ENCODE peak calls at places on chromosomes 4 and X, in eight cellular contexts. N, Z, Y, Q, R, V, F and O are unnamed samples. For H3K27me3, the result is how much of the 10 kb centered on the place peaks cover.

GRCh38 chr4:158033416-158033863 is 139.4 kb downstream of the GASK1B start:
- DNase-seq in N (no peak), Z (no peak), Y (no peak), Q (no peak), R (no peak), V (no peak), F (no peak), O (peak)

GRCh38 chr4:122788935-122789334 is 37.7 kb upstream of the FGF2 start:
- DNase-seq in N (no peak), Z (peak), Y (no peak), Q (no peak), R (no peak), V (no peak), F (no peak), O (no peak)

GRCh38 chr4:54318904-54319303 is 89.8 kb downstream of the PDGFRA start:
- DNase-seq in N (no peak), Z (peak), Y (peak), Q (no peak), R (no peak), V (no peak), F (peak), O (peak)

GRCh38 chrX:11484290-11484689 is 181.4 kb downstream of the ARHGAP6 start:
- DNase-seq in N (no peak), Z (no peak), Y (no peak), Q (no peak), R (no peak), V (no peak), F (no peak), O (no peak)

GRCh38 chrX:23631136-23631535 is 36.2 kb upstream of the PRDX4 start:
- DNase-seq in N (no peak), Z (no peak), Y (no peak), Q (no peak), R (no peak), V (no peak), F (no peak), O (no peak)

GRCh38 chr4:6492027-6492590 is 19.7 kb upstream of the PPP2R2C start:
- DNase-seq in N (no peak), Z (no peak), Y (no peak), Q (no peak), R (peak), V (peak), F (no peak), O (no peak)

GRCh38 chr4:112370466-112370865 is 73.3 kb downstream of the ALPK1 start:
- DNase-seq in N (no peak), Z (no peak), Y (no peak), Q (no peak), R (no peak), V (no peak), F (no peak), O (peak)

GRCh38 chrX:30673884-30674598 is 20.8 kb downstream of the GK start:
- DNase-seq in N (no peak), Z (no peak), Y (no peak), Q (no peak), R (no peak), V (no peak), F (no peak), O (no peak)

GRCh38 chr4:127623755-127624087 is 9.0 kb upstream of the INTU start:
- DNase-seq in N (no peak), Z (peak), Y (no peak), Q (no peak), R (no peak), V (no peak), F (no peak), O (peak)

GRCh38 chrX:37847733-37848197 is 394 bp upstream of the DYNLT3 start:
- DNase-seq in N (no peak), Z (no peak), Y (no peak), Q (no peak), R (no peak), V (no peak), F (no peak), O (no peak)
- H3K4me3 ChIP-seq in N (peak), Z (peak), Y (peak), Q (peak), R (peak), V (peak), F (peak), O (peak)

DNA sequence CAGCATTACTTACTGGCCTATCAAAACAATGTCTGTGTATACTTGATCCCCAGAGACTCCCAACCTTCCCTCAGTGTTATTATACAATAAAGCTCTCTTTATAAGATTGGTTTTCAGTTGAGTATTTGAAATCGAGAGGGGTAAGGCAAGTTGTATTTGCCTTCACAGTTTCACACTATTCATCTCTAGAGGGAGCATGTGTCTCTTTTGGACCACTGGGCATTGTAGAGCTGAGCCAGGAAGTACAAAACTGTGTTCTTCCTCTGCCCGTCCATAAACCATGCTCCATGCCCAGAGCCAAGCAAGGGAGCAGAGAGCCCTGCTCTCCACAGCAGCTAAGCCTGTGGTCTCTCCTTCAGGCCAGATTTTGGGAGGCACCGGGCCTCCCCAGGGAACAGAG is 61.5 kb upstream of the HHIP start:
- DNase-seq in N (no peak), Z (no peak), Y (no peak), Q (no peak), R (no peak), V (no peak), F (no peak), O (no peak)
- TF ChIP-seq CTCF in N (no peak), Z (no peak), Y (no peak), Q (no peak), R (no peak), V (no peak), F (no peak), O (no peak)

DNA sequence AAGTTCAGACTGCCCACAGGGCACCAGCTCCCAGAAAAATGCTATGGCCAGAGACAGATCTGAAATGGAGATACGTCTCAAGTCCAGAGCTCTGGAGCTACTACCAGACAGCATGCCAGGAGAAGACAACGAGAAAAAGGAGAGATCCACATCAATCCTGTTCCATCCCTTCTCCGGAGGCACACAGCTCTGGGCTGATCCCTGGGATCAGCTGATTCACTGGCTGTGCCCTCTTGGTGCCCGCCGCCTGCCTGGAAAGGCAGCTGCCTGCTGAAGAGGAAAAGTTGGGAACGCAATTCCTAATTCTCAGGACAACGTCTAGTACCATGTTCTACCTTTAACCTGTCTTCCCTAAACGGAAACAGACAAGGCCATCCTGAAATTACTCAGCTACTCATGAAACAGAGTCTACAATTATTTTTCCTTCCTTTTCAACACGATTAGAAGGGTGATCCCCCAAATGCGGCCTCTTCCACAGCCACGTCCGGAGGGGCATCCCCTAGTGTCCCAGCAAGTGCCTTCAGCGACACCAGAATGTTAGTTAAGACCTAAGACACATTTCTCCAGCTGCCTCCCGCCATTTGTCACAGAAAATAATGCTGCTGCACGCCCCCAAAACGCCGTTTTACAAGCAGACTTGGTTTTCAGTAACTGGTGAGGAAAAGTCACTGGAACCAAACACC is 2.4 kb downstream of the ZFYVE28 start:
- DNase-seq in N (no peak), Z (no peak), Y (no peak), Q (no peak), R (no peak), V (no peak), F (peak), O (no peak)
- H3K27me3 ChIP-seq in N (under half), Z (half or more), Y (under half), Q (under half), R (under half), V (under half), F (half or more), O (under half)

DNA sequence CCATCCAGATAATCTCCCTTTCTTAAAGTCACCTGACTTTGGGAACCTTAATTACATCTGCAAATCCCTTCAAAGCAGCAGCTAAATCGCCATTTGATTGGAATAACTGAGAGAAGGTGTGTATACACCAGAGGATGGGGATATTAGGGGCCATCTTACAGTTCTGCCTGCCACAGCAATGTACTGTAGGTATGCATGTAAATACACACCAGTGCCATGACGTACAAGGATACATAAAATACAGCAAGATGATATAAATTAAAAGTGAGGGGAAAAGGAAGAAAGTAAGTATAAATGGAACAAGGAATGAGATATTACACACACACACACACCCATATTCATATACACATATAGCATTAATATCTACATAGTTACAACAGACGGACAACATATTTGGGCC is 81.2 kb downstream of the CBR4 start:
- DNase-seq in N (no peak), Z (no peak), Y (no peak), Q (no peak), R (no peak), V (no peak), F (no peak), O (no peak)
- H3K4me3 ChIP-seq in N (no peak), Z (no peak), Y (no peak), Q (no peak), R (no peak), V (no peak), F (no peak), O (no peak)

GRCh38 chr4:121726642-121727268 is 30.0 kb upstream of the ANXA5 start:
- DNase-seq in N (no peak), Z (peak), Y (no peak), Q (no peak), R (no peak), V (no peak), F (no peak), O (peak)
- TF ChIP-seq CTCF in N (peak), Z (peak), Y (peak), Q (peak), R (peak), V (peak), F (peak), O (peak)

GRCh38 chrX:646796-647195 is 16.2 kb downstream of the SHOX start:
- DNase-seq in N (no peak), Z (no peak), Y (no peak), Q (no peak), R (no peak), V (no peak), F (no peak), O (no peak)

GRCh38 chrX:644304-645023 is 13.9 kb downstream of the SHOX start:
- DNase-seq in N (no peak), Z (peak), Y (no peak), Q (no peak), R (peak), V (no peak), F (peak), O (no peak)

GRCh38 chrX:646228-646495 is 15.6 kb downstream of the SHOX start:
- DNase-seq in N (no peak), Z (no peak), Y (no peak), Q (no peak), R (no peak), V (no peak), F (peak), O (no peak)

GRCh38 chrX:643911-644303 is 13.3 kb downstream of the SHOX start:
- DNase-seq in N (no peak), Z (peak), Y (no peak), Q (no peak), R (peak), V (no peak), F (no peak), O (no peak)

GRCh38 chrX:645024-645376 is 14.4 kb downstream of the SHOX start:
- DNase-seq in N (no peak), Z (peak), Y (no peak), Q (no peak), R (no peak), V (no peak), F (peak), O (no peak)
- H3K27me3 ChIP-seq in N (under half), Z (half or more), Y (under half), Q (under half), R (half or more), V (under half), F (half or more), O (under half)

DNA sequence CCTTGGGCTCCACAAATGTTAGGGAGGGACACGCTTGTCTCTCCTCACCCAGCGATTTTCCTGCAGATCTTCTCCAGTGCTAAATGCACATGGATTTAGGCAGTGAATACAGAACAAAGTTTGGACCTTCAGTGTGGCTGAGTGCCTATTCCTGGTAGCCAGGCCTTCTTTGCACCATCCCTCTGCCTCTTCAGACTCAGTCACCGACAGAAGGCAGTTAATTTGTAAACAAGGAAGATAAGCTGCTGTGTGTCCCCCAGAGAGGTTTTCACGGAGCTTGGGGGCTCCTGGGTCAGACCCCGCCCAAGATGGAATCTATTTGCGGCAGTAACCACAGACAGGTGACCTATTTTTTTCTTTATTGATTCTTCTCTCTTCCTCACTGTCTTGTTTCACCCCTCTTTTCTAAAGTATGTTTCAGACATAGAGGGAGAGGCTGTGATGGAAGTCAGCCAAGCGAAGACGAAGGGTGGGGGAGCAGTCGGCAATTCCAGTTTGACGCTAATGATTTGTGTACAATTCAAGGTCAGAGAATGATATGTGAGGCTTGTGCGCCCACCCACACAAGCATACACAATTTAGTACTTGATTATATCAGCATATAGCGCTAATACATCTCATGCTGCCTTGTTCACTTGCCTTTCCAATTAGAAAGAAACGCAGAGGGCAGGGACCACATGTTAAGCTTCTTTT is 200.8 kb downstream of the MGST2 start:
- DNase-seq in N (no peak), Z (no peak), Y (peak), Q (no peak), R (no peak), V (no peak), F (no peak), O (no peak)
- H3K4me3 ChIP-seq in N (no peak), Z (no peak), Y (peak), Q (no peak), R (no peak), V (no peak), F (no peak), O (no peak)